ENCODE peak calls at places on chromosomes 5 and 9, in four cellular contexts. P is fibroblast of lung; I is stimulated activated CD4-positive, alpha-beta T cell treated with anti-CD3 and anti-CD28 coated beads, Interleukin-1b, Interleukin-23, amount 100 ng/mL, for 1 hour; E is spleen. O is an unnamed sample.

GRCh38 chr9:75909776-75910175 is 19.3 kb downstream of the PCSK5 start:
- DNase-seq in P (peak), I (no peak), E (no peak), O (no peak)

GRCh38 chr5:91359957-91360609 is 23.0 kb downstream of the ARRDC3 start:
- DNase-seq in P (peak), I (no peak), E (no peak), O (no peak)

GRCh38 chr5:169788168-169788567 is 151.1 kb downstream of the DOCK2 start:
- DNase-seq in P (peak), I (no peak), E (no peak), O (no peak)

GRCh38 chr5:135191084-135191826 is 157.2 kb upstream of the PITX1 start:
- DNase-seq in P (peak), I (peak), E (peak), O (peak)

GRCh38 chr5:74947961-74948613 is 81.9 kb upstream of the FAM169A start:
- DNase-seq in P (peak), I (no peak), E (no peak), O (no peak)

GRCh38 chr5:14268236-14268701 is 125.1 kb downstream of the TRIO start:
- DNase-seq in P (peak), I (no peak), E (no peak), O (no peak)

GRCh38 chr9:14926941-14927624 is 16.9 kb upstream of the FREM1 start:
- DNase-seq in P (no peak), I (no peak), E (no peak), O (no peak)

GRCh38 chr5:176542135-176542595 is 5.0 kb upstream of the RNF44 start:
- DNase-seq in P (no peak), I (peak), E (peak), O (no peak)

GRCh38 chr9:136544549-136545064 is 1.2 kb downstream of the NOTCH1 start:
- DNase-seq in P (no peak), I (peak), E (peak), O (no peak)

GRCh38 chr9:86494644-86495081 is 140.5 kb upstream of the TUT7 start:
- DNase-seq in P (peak), I (no peak), E (no peak), O (no peak)

GRCh38 chr9:6354072-6354686 is 26.0 kb downstream of the TPD52L3 start:
- DNase-seq in P (peak), I (no peak), E (no peak), O (no peak)

GRCh38 chr5:126384985-126385384 is 38.2 kb upstream of the GRAMD2B start:
- DNase-seq in P (peak), I (no peak), E (no peak), O (no peak)

GRCh38 chr9:135592331-135592590 is 30.7 kb downstream of the PAEP start:
- DNase-seq in P (no peak), I (no peak), E (no peak), O (no peak)

GRCh38 chr5:35811108-35811741 is 45.5 kb upstream of the IL7R start:
- DNase-seq in P (peak), I (no peak), E (no peak), O (no peak)

GRCh38 chr5:82387041-82387818 is 109.1 kb upstream of the RPS23 start:
- DNase-seq in P (peak), I (no peak), E (no peak), O (no peak)

GRCh38 chr5:176167800-176168199 is 70.4 kb upstream of the SIMC1 start:
- DNase-seq in P (no peak), I (no peak), E (no peak), O (no peak)

GRCh38 chr9:73775757-73776156 is 624.1 kb downstream of the ANXA1 start:
- DNase-seq in P (peak), I (no peak), E (no peak), O (no peak)

GRCh38 chr5:133247881-133248642 is 196.2 kb downstream of the HSPA4 start:
- DNase-seq in P (peak), I (no peak), E (peak), O (no peak)

GRCh38 chr9:137708590-137709284 is 89.9 kb downstream of the EHMT1 start:
- DNase-seq in P (no peak), I (no peak), E (no peak), O (no peak)

GRCh38 chr5:135861646-135862045 is 27.2 kb downstream of the SLC25A48 start:
- DNase-seq in P (no peak), I (no peak), E (no peak), O (no peak)

O was measured in cerebellar nuclear complex.